ENCODE peak calls at places on chromosomes 7 and 10, in nine cellular contexts. G is GM12865, C is fibroblast of lung, V is right atrium auricular region, Y is AG04450, B is HCT116, O is Peyer's patch, J is transverse colon, X is thoracic aorta. K is an unnamed sample.

GRCh38 chr10:77195101-77195500 is 442.5 kb downstream of the KCNMA1 start:
- DNase-seq in G (no peak), B (no peak), V (no peak), Y (peak; percentile 61), J (no peak), X (peak; percentile 13), O (no peak), C (peak; percentile 97), K (peak; percentile 89)

GRCh38 chr7:20959281-20959680 is 172.6 kb upstream of the SP8 start:
- DNase-seq in O (no peak), V (no peak), J (no peak), C (no peak), Y (no peak), G (no peak), X (no peak), B (no peak), K (no peak)

GRCh38 chr10:90743291-90743690 is 114.5 kb downstream of the HTR7 start:
- DNase-seq in C (peak; percentile 16), V (no peak), B (no peak), O (no peak), J (no peak), X (no peak), G (no peak), Y (no peak), K (no peak)

GRCh38 chr7:142752376-142753225 is 3.3 kb downstream of the PRSS1 start:
- DNase-seq in J (no peak), V (no peak), B (no peak), X (no peak), C (no peak), O (no peak), G (no peak), Y (no peak), K (no peak)

GRCh38 chr10:6201511-6201975 is 1.2 kb upstream of the PFKFB3 start:
- DNase-seq in G (peak; percentile 82), B (no peak), X (no peak), V (no peak), O (peak; percentile 85), J (peak; percentile 80), Y (no peak), C (peak; percentile 62), K (peak; percentile 61)

GRCh38 chr10:5971315-5971832 is 6.0 kb downstream of the IL15RA start:
- DNase-seq in C (peak; percentile 84), O (peak; percentile 22), Y (no peak), X (no peak), J (peak; percentile 74), B (no peak), V (peak; percentile 59), G (peak; percentile 53), K (peak; percentile 57)

GRCh38 chr10:76697923-76698322 is 939.7 kb downstream of the KCNMA1 start:
- DNase-seq in X (no peak), G (no peak), J (no peak), O (no peak), B (no peak), C (no peak), Y (no peak), V (no peak), K (no peak)

GRCh38 chr7:52705768-52706167 is 329.7 kb upstream of the POM121L12 start:
- DNase-seq in J (no peak), C (no peak), X (no peak), B (no peak), G (no peak), V (no peak), O (no peak), Y (no peak), K (no peak)

GRCh38 chr7:25069900-25070443 is 55.1 kb downstream of the CYCS start:
- DNase-seq in Y (peak; percentile 56), G (peak; percentile 74), C (peak; percentile 70), X (no peak), O (peak; percentile 50), V (peak; percentile 63), B (peak; percentile 72), J (peak; percentile 39), K (peak; percentile 88)

GRCh38 chr7:131183611-131184119 is 144.0 kb upstream of the MKLN1 start:
- DNase-seq in C (peak; percentile 42), G (peak; percentile 36), V (no peak), B (no peak), J (peak; percentile 19), X (no peak), Y (no peak), O (peak; percentile 28), K (no peak)

GRCh38 chr7:26599982-26600381 is 264.4 kb downstream of the SKAP2 start:
- DNase-seq in G (no peak), J (no peak), B (no peak), O (no peak), Y (no peak), V (no peak), C (no peak), X (no peak), K (no peak)

GRCh38 chr10:56383806-56384205 is 22.7 kb upstream of the ZWINT start:
- DNase-seq in X (no peak), Y (no peak), C (no peak), O (no peak), J (no peak), V (no peak), G (no peak), B (no peak), K (peak; percentile 10)

GRCh38 chr7:115477193-115477651 is 553.3 kb downstream of the TFEC start:
- DNase-seq in J (peak; percentile 19), G (no peak), B (no peak), Y (peak; percentile 6), O (no peak), V (no peak), C (peak; percentile 38), X (no peak), K (peak; percentile 34)

GRCh38 chr10:77613476-77614130 is 24.0 kb downstream of the KCNMA1 start:
- DNase-seq in J (no peak), C (peak; percentile 63), X (no peak), B (no peak), V (no peak), G (no peak), O (no peak), Y (no peak), K (no peak)

GRCh38 chr7:131607291-131608111 is 51.1 kb upstream of the PODXL start:
- DNase-seq in X (no peak), J (no peak), C (no peak), Y (no peak), G (no peak), O (no peak), B (no peak), V (no peak), K (no peak)

GRCh38 chr7:68246189-68246633 is 1249.6 kb downstream of the TYW1 start:
- DNase-seq in X (no peak), V (no peak), B (no peak), J (no peak), O (no peak), Y (no peak), G (no peak), C (peak; percentile 71), K (no peak)

GRCh38 chr7:30928254-30928872 is 16.7 kb downstream of the AQP1 start:
- DNase-seq in Y (no peak), O (peak; percentile 6), B (no peak), V (no peak), C (no peak), G (no peak), J (no peak), X (no peak), K (no peak)

GRCh38 chr7:47991741-47992311 is 12.4 kb upstream of the HUS1 start:
- DNase-seq in V (peak; percentile 86), X (peak; percentile 70), J (peak; percentile 89), O (peak; percentile 94), G (peak; percentile 94), Y (no peak), B (no peak), C (peak; percentile 75), K (peak; percentile 80)

GRCh38 chr10:117074621-117075020 is 63.4 kb downstream of the VAX1 start:
- DNase-seq in B (peak; percentile 52), O (no peak), G (no peak), X (no peak), Y (no peak), C (no peak), J (peak; percentile 31), V (no peak), K (no peak)
- TF ChIP-seq CTCF in B (peak; percentile 88), O (no peak), G (no peak), X (no peak), Y (no peak), C (no peak), J (peak; percentile 16), V (no peak), K (no peak)

DNA sequence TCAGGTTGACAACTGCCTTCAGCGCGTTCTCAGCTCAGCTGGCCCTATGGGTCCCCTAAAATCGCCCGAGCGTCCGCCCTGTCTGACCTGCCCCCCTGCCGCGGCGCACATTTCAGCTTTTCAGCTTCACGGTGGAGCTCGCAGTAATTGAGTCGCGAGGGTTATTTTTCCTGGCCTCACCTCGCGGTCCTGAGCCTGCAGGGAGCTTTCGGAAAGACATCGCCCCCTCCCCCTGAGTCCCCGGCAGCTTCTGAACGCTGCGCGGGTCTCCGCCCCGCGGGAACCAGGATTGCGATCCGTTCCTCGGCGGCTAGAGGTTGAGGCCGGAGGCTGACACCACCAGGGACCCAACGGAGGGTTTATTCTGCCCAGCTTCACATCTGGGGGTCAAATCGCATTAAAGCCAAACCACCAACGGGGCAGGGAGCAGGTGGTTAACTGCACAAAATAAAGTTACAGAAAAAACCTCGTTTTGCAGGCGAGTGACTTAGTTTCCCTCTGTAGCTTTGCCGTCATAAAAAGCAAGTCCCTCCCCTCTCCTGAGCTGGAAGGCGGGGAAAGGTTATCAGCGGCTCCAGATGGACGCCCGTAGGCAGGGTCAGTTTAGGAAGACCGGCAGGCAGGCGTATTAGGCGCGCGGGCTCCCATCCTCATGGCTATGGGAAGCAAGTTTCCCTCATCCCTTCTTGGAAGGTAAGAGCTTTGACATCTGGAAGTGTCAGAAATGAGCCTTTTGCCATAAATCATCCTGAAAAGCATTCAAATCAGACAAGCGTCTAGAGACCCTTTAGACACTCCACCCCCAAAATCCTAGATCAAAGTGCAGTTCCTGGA is 10.9 kb downstream of the TWIST1 start:
- DNase-seq in B (no peak), G (no peak), V (no peak), C (no peak), O (no peak), Y (no peak), J (no peak), X (no peak), K (no peak)
- H3K4me3 ChIP-seq in B (no peak overlapping the region), G (no peak overlapping the region), V (peak overlapping the region; percentile 42), C (peak overlapping the region; percentile 5), O (no peak overlapping the region), Y (peak overlapping the region; percentile 65), J (peak overlapping the region; percentile 50), X (peak overlapping the region; percentile 76), K (peak overlapping the region; percentile 56)

DNA sequence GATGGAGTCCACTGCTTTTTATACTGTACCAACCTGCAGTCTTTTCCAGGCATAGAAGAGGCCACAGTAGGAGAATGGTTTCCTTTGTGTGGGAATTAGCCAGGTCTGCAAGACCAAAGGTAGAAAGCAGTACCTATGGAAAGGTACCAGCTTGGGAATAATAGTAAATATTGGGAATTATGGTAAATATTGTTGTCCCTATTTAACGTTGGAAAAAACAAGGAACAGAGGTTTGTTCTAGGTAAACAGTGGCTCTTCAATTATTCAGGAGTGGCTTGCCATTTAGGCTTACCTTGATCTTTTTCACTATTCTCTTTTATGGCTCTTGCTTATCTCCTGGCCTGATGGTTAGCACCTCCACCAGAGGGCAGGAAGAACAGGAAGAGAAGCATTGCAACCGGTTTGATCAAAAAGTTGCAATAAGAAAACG is 43.9 kb upstream of the GSAP start:
- DNase-seq in V (no peak), C (no peak), O (no peak), G (no peak), Y (no peak), J (peak; percentile 26), X (no peak), B (peak; percentile 12), K (no peak)
- TF ChIP-seq CTCF in V (no peak), C (no peak), O (no peak), G (peak; percentile 2), Y (no peak), J (peak; percentile 38), X (no peak), B (no peak), K (peak; percentile 43)

GRCh38 chr7:92695308-92696261 is 105.4 kb upstream of the FAM133B start:
- DNase-seq in V (no peak), G (no peak), Y (peak; percentile 80), C (peak; percentile 89), O (no peak), X (no peak), J (peak; percentile 91), B (peak; percentile 82), K (peak; percentile 98)
- H3K4me3 ChIP-seq in V (peak overlapping the region; percentile 51), G (no peak overlapping the region), Y (peak overlapping the region; percentile 60), C (peak overlapping the region; percentile 74), O (no peak overlapping the region), X (peak overlapping the region; percentile 74), J (peak overlapping the region; percentile 50), B (peak overlapping the region; percentile 41), K (peak overlapping the region; percentile 66)

K was measured in choroid plexus epithelial cell.